ENCODE peak calls at places on chromosomes 11 and 22, in six cellular contexts. One of them, this sample, is unnamed.

GRCh38 chr11:68598816-68599653 is 85.3 kb upstream of the GAL start:
- DNase-seq in tibial artery: no peak
- DNase-seq in pancreas: no peak
- DNase-seq in cardiac muscle cell: no peak
- DNase-seq in cardiac fibroblast: no peak
- DNase-seq in fibroblast of mammary gland: peak
- DNase-seq in this sample: no peak

GRCh38 chr22:44884968-44885805 is 124.6 kb downstream of the PHF21B start:
- DNase-seq in tibial artery: peak
- DNase-seq in pancreas: no peak
- DNase-seq in cardiac muscle cell: no peak
- DNase-seq in cardiac fibroblast: no peak
- DNase-seq in fibroblast of mammary gland: no peak
- DNase-seq in this sample: no peak

GRCh38 chr11:110091995-110092576 is 1.1 kb upstream of the ZC3H12C start:
- DNase-seq in tibial artery: no peak
- DNase-seq in pancreas: no peak
- DNase-seq in cardiac muscle cell: no peak
- DNase-seq in cardiac fibroblast: no peak
- DNase-seq in fibroblast of mammary gland: peak
- DNase-seq in this sample: no peak

GRCh38 chr22:49767355-49768062 is 60.2 kb downstream of the BRD1 start:
- DNase-seq in tibial artery: peak
- DNase-seq in pancreas: peak
- DNase-seq in cardiac muscle cell: peak
- DNase-seq in cardiac fibroblast: peak
- DNase-seq in fibroblast of mammary gland: peak
- DNase-seq in this sample: no peak

GRCh38 chr11:118715837-118716260 is 36.4 kb upstream of the TREH start:
- DNase-seq in tibial artery: no peak
- DNase-seq in pancreas: peak
- DNase-seq in cardiac muscle cell: peak
- DNase-seq in cardiac fibroblast: no peak
- DNase-seq in fibroblast of mammary gland: no peak
- DNase-seq in this sample: no peak

GRCh38 chr22:38208549-38209097 is 6.8 kb downstream of the MAFF start:
- DNase-seq in tibial artery: no peak
- DNase-seq in pancreas: no peak
- DNase-seq in cardiac muscle cell: no peak
- DNase-seq in cardiac fibroblast: no peak
- DNase-seq in fibroblast of mammary gland: no peak
- DNase-seq in this sample: no peak

GRCh38 chr11:112219476-112220232 is 6.6 kb upstream of the PTS start:
- DNase-seq in tibial artery: no peak
- DNase-seq in pancreas: peak
- DNase-seq in cardiac muscle cell: peak
- DNase-seq in cardiac fibroblast: peak
- DNase-seq in fibroblast of mammary gland: peak
- DNase-seq in this sample: peak

GRCh38 chr11:12235549-12235944 is 125.2 kb downstream of the MICAL2 start:
- DNase-seq in tibial artery: no peak
- DNase-seq in pancreas: no peak
- DNase-seq in cardiac muscle cell: peak
- DNase-seq in cardiac fibroblast: no peak
- DNase-seq in fibroblast of mammary gland: peak
- DNase-seq in this sample: no peak

GRCh38 chr11:13826505-13827278 is 135.8 kb upstream of the SPON1 start:
- DNase-seq in tibial artery: no peak
- DNase-seq in pancreas: no peak
- DNase-seq in cardiac muscle cell: no peak
- DNase-seq in cardiac fibroblast: no peak
- DNase-seq in fibroblast of mammary gland: peak
- DNase-seq in this sample: no peak

GRCh38 chr11:125110996-125111340 is 458 bp downstream of the TMEM218 start:
- DNase-seq in tibial artery: no peak
- DNase-seq in pancreas: no peak
- DNase-seq in cardiac muscle cell: no peak
- DNase-seq in cardiac fibroblast: no peak
- DNase-seq in fibroblast of mammary gland: peak
- DNase-seq in this sample: no peak

GRCh38 chr11:17439316-17439782 is 37.3 kb downstream of the ABCC8 start:
- DNase-seq in tibial artery: no peak
- DNase-seq in pancreas: peak
- DNase-seq in cardiac muscle cell: no peak
- DNase-seq in cardiac fibroblast: no peak
- DNase-seq in fibroblast of mammary gland: no peak
- DNase-seq in this sample: no peak

GRCh38 chr11:125300791-125301218 is 136.3 kb downstream of the PKNOX2 start:
- DNase-seq in tibial artery: no peak
- DNase-seq in pancreas: no peak
- DNase-seq in cardiac muscle cell: peak
- DNase-seq in cardiac fibroblast: peak
- DNase-seq in fibroblast of mammary gland: peak
- DNase-seq in this sample: no peak

GRCh38 chr11:117072517-117073218 is 25.6 kb downstream of the SIK3 start:
- DNase-seq in tibial artery: no peak
- DNase-seq in pancreas: no peak
- DNase-seq in cardiac muscle cell: peak
- DNase-seq in cardiac fibroblast: peak
- DNase-seq in fibroblast of mammary gland: peak
- DNase-seq in this sample: no peak

GRCh38 chr11:1221848-1222311 is 986 bp upstream of the MUC5B start:
- DNase-seq in tibial artery: peak
- DNase-seq in pancreas: no peak
- DNase-seq in cardiac muscle cell: no peak
- DNase-seq in cardiac fibroblast: no peak
- DNase-seq in fibroblast of mammary gland: no peak
- DNase-seq in this sample: no peak

GRCh38 chr11:17655682-17656081 is 63.7 kb upstream of the MYOD1 start:
- DNase-seq in tibial artery: no peak
- DNase-seq in pancreas: no peak
- DNase-seq in cardiac muscle cell: no peak
- DNase-seq in cardiac fibroblast: no peak
- DNase-seq in fibroblast of mammary gland: no peak
- DNase-seq in this sample: no peak

GRCh38 chr22:35218079-35218478 is 39.2 kb upstream of the HMGXB4 start:
- DNase-seq in tibial artery: no peak
- DNase-seq in pancreas: no peak
- DNase-seq in cardiac muscle cell: no peak
- DNase-seq in cardiac fibroblast: peak
- DNase-seq in fibroblast of mammary gland: peak
- DNase-seq in this sample: no peak

GRCh38 chr22:48883211-48883960 is 944.3 kb downstream of the BRD1 start:
- DNase-seq in tibial artery: peak
- DNase-seq in pancreas: no peak
- DNase-seq in cardiac muscle cell: no peak
- DNase-seq in cardiac fibroblast: no peak
- DNase-seq in fibroblast of mammary gland: no peak
- DNase-seq in this sample: no peak

GRCh38 chr11:27241316-27242122 is 121.5 kb downstream of the CCDC34 start:
- DNase-seq in tibial artery: no peak
- DNase-seq in pancreas: no peak
- DNase-seq in cardiac muscle cell: peak
- DNase-seq in cardiac fibroblast: peak
- DNase-seq in fibroblast of mammary gland: peak
- DNase-seq in this sample: no peak

GRCh38 chr22:37485714-37486223 is 415 bp downstream of the MFNG start:
- DNase-seq in tibial artery: no peak
- DNase-seq in pancreas: no peak
- DNase-seq in cardiac muscle cell: no peak
- DNase-seq in cardiac fibroblast: no peak
- DNase-seq in fibroblast of mammary gland: no peak
- DNase-seq in this sample: no peak

GRCh38 chr11:2380396-2380795 is 3.3 kb downstream of the CD81 start:
- DNase-seq in tibial artery: no peak
- DNase-seq in pancreas: no peak
- DNase-seq in cardiac muscle cell: no peak
- DNase-seq in cardiac fibroblast: no peak
- DNase-seq in fibroblast of mammary gland: no peak
- DNase-seq in this sample: no peak

GRCh38 chr11:2377511-2378443 is 667 bp downstream of the CD81 start:
- DNase-seq in tibial artery: peak
- DNase-seq in pancreas: no peak
- DNase-seq in cardiac muscle cell: peak
- DNase-seq in cardiac fibroblast: peak
- DNase-seq in fibroblast of mammary gland: peak
- DNase-seq in this sample: peak

GRCh38 chr11:2380807-2381350 is 3.8 kb downstream of the CD81 start:
- DNase-seq in tibial artery: peak
- DNase-seq in pancreas: peak
- DNase-seq in cardiac muscle cell: peak
- DNase-seq in cardiac fibroblast: peak
- DNase-seq in fibroblast of mammary gland: peak
- DNase-seq in this sample: peak

GRCh38 chr11:2378527-2379210 is 1.6 kb downstream of the CD81 start:
- DNase-seq in tibial artery: no peak
- DNase-seq in pancreas: no peak
- DNase-seq in cardiac muscle cell: peak
- DNase-seq in cardiac fibroblast: peak
- DNase-seq in fibroblast of mammary gland: peak
- DNase-seq in this sample: peak

DNA sequence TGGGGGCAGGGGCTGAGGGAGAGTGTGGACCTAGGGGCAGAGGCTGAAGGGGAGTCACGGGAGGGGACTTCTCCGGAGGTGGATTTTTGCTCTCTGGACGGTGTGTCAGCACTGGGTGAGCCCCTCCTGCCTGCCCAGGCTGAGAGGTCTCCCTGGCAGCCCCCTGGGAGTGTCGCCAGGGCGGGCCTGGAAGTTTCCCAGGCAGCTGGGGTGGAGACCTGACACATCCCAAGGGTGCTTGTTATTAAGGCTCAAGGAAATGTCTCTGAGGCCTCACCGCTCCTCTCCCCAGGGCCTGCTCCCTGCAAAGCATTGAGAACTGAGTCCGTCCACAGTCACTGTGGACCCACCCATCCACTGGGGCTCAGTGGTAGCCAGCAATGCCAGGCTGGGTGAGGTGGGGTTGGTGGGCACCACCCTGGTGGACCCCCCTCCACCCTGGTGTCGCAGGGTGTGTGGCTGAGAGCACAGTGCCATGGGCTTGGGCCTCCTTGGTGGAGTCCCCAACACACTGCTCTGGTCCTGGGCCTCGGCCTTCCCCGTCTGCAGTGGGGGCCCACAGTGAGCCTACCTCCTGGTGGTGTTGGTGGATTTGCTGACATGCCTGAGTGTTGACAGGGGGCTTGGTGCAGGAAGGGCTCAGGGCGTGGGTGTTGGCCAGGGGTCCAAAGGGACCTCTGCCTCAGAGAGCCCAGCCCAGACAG is 2.5 kb downstream of the CD81 start:
- DNase-seq in tibial artery: no peak
- DNase-seq in pancreas: no peak
- DNase-seq in cardiac muscle cell: no peak
- DNase-seq in cardiac fibroblast: peak
- DNase-seq in fibroblast of mammary gland: peak
- DNase-seq in this sample: peak
- H3K4me3 ChIP-seq in tibial artery: peak
- H3K4me3 ChIP-seq in pancreas: no peak
- H3K4me3 ChIP-seq in cardiac muscle cell: no peak
- H3K4me3 ChIP-seq in cardiac fibroblast: peak
- H3K4me3 ChIP-seq in fibroblast of mammary gland: peak
- H3K4me3 ChIP-seq in this sample: peak

GRCh38 chr11:70908223-70908622 is 344.2 kb downstream of the SHANK2 start:
- DNase-seq in tibial artery: peak
- DNase-seq in pancreas: no peak
- DNase-seq in cardiac muscle cell: no peak
- DNase-seq in cardiac fibroblast: no peak
- DNase-seq in fibroblast of mammary gland: no peak
- DNase-seq in this sample: no peak
- H3K4me3 ChIP-seq in tibial artery: no peak
- H3K4me3 ChIP-seq in pancreas: no peak
- H3K4me3 ChIP-seq in cardiac muscle cell: no peak
- H3K4me3 ChIP-seq in cardiac fibroblast: no peak
- H3K4me3 ChIP-seq in fibroblast of mammary gland: no peak
- H3K4me3 ChIP-seq in this sample: no peak

DNA sequence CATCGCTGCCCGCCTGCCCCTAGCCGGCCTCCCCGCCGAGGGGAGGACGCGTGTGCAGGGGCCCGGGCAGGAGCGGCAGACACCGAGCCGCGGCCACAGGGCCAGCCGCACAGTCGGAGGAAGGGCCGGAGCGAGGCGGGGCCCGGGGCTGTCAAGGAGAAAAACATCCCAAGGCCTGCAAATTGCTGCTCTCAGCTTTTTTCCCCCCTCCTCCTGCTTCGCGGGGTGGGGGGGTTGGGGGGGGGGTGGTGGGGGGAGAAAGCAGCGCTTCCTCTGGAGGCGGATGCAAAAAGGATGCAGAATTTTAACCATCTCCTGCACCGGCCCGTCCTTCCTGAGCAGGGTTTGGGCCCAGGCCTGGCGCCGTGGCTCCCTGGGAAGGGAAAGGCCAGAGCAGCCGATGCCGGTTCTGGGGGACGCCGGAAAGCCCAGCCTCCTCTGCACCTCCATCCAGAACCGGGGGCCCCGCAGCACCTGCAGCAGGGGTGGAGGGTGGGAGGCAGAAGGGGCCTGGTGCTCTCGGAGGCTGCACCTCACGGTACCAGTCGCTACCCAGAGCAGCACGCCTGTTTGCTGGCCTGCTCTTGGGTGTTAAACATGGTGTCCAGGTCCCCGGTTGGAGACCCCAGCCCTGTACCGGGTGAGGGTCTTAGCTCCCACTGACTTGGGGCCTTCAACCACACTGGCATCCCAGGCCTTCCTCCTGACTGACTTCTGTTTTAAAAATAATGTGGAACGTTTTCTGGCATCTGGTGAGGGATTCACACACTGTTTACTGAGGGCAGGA is 77.3 kb upstream of the WNT7B start:
- DNase-seq in tibial artery: peak
- DNase-seq in pancreas: peak
- DNase-seq in cardiac muscle cell: peak
- DNase-seq in cardiac fibroblast: peak
- DNase-seq in fibroblast of mammary gland: peak
- DNase-seq in this sample: peak
- H3K4me3 ChIP-seq in tibial artery: peak
- H3K4me3 ChIP-seq in pancreas: peak
- H3K4me3 ChIP-seq in cardiac muscle cell: no peak
- H3K4me3 ChIP-seq in cardiac fibroblast: peak
- H3K4me3 ChIP-seq in fibroblast of mammary gland: peak
- H3K4me3 ChIP-seq in this sample: peak

GRCh38 chr22:20022231-20023069 is 1.5 kb downstream of the TANGO2 start:
- DNase-seq in tibial artery: no peak
- DNase-seq in pancreas: no peak
- DNase-seq in cardiac muscle cell: no peak
- DNase-seq in cardiac fibroblast: no peak
- DNase-seq in fibroblast of mammary gland: no peak
- DNase-seq in this sample: no peak
- H3K4me3 ChIP-seq in tibial artery: peak
- H3K4me3 ChIP-seq in pancreas: no peak
- H3K4me3 ChIP-seq in cardiac muscle cell: no peak
- H3K4me3 ChIP-seq in cardiac fibroblast: peak
- H3K4me3 ChIP-seq in fibroblast of mammary gland: no peak
- H3K4me3 ChIP-seq in this sample: no peak

GRCh38 chr11:65779669-65779918 is 1.2 kb downstream of the AP5B1 start:
- DNase-seq in tibial artery: no peak
- DNase-seq in pancreas: no peak
- DNase-seq in cardiac muscle cell: no peak
- DNase-seq in cardiac fibroblast: no peak
- DNase-seq in fibroblast of mammary gland: no peak
- DNase-seq in this sample: no peak
- H3K4me3 ChIP-seq in tibial artery: peak
- H3K4me3 ChIP-seq in pancreas: peak
- H3K4me3 ChIP-seq in cardiac muscle cell: peak
- H3K4me3 ChIP-seq in cardiac fibroblast: peak
- H3K4me3 ChIP-seq in fibroblast of mammary gland: peak
- H3K4me3 ChIP-seq in this sample: peak